ENCODE peak calls at places on chromosomes 4 and X, in eight cellular contexts. C, R, Q, Z, Y, U, P and L are unnamed samples.

GRCh38 chr4:164509951-164510350 is 244.0 kb upstream of the SMIM31 start:
- DNase-seq in C (no peak), R (peak), Q (no peak), Z (no peak), Y (no peak), U (peak), P (no peak), L (no peak)

GRCh38 chr4:169135776-169136175 is 125.7 kb upstream of the CBR4 start:
- DNase-seq in C (no peak), R (no peak), Q (no peak), Z (no peak), Y (no peak), U (no peak), P (no peak), L (no peak)

GRCh38 chrX:129139837-129140679 is 383.2 kb downstream of the SMARCA1 start:
- DNase-seq in C (no peak), R (no peak), Q (no peak), Z (no peak), Y (no peak), U (no peak), P (no peak), L (no peak)

GRCh38 chr4:7753931-7754465 is 185.7 kb downstream of the AFAP1 start:
- DNase-seq in C (no peak), R (no peak), Q (no peak), Z (no peak), Y (no peak), U (no peak), P (no peak), L (no peak)

GRCh38 chr4:4225915-4226605 is 669 bp downstream of the OTOP1 start:
- DNase-seq in C (no peak), R (no peak), Q (peak), Z (peak), Y (no peak), U (no peak), P (no peak), L (no peak)

GRCh38 chr4:56995525-56995924 is 16.8 kb downstream of the POLR2B start:
- DNase-seq in C (no peak), R (no peak), Q (peak), Z (no peak), Y (peak), U (peak), P (no peak), L (no peak)

GRCh38 chr4:122826596-122827257 is at the start of gene FGF2:
- DNase-seq in C (no peak), R (no peak), Q (peak), Z (peak), Y (peak), U (peak), P (peak), L (no peak)

GRCh38 chr4:164136181-164136616 is 617.7 kb upstream of the SMIM31 start:
- DNase-seq in C (no peak), R (no peak), Q (no peak), Z (peak), Y (no peak), U (no peak), P (no peak), L (no peak)

GRCh38 chrX:20530319-20530979 is 263.7 kb upstream of the RPS6KA3 start:
- DNase-seq in C (peak), R (peak), Q (peak), Z (peak), Y (no peak), U (peak), P (peak), L (peak)

GRCh38 chr4:76758290-76758882 is 139.6 kb downstream of the SOWAHB start:
- DNase-seq in C (no peak), R (peak), Q (peak), Z (peak), Y (no peak), U (peak), P (no peak), L (no peak)

GRCh38 chr4:88674565-88674964 is 23.1 kb downstream of the NAP1L5 start:
- DNase-seq in C (no peak), R (peak), Q (no peak), Z (no peak), Y (no peak), U (peak), P (no peak), L (no peak)

GRCh38 chr4:99087887-99088484 is 602 bp downstream of the ADH5 start:
- DNase-seq in C (no peak), R (peak), Q (peak), Z (peak), Y (peak), U (peak), P (peak), L (peak)

GRCh38 chr4:55124337-55125076 is 888 bp downstream of the KDR start:
- DNase-seq in C (no peak), R (no peak), Q (peak), Z (peak), Y (peak), U (no peak), P (no peak), L (no peak)

GRCh38 chr4:157075811-157076577 is at the start of gene GLRB:
- DNase-seq in C (no peak), R (no peak), Q (peak), Z (peak), Y (peak), U (peak), P (peak), L (no peak)

GRCh38 chr4:7291372-7292135 is 99.2 kb downstream of the SORCS2 start:
- DNase-seq in C (no peak), R (no peak), Q (peak), Z (no peak), Y (no peak), U (no peak), P (no peak), L (no peak)

GRCh38 chr4:5069916-5070315 is 18.6 kb downstream of the STK32B start:
- DNase-seq in C (no peak), R (no peak), Q (no peak), Z (no peak), Y (no peak), U (no peak), P (no peak), L (no peak)

GRCh38 chrX:103710609-103711008 is at the start of gene TMEM31:
- DNase-seq in C (no peak), R (no peak), Q (no peak), Z (no peak), Y (no peak), U (no peak), P (no peak), L (no peak)

GRCh38 chr4:78532046-78532445 is 19.5 kb upstream of the ANXA3 start:
- DNase-seq in C (no peak), R (peak), Q (no peak), Z (no peak), Y (no peak), U (peak), P (no peak), L (no peak)

GRCh38 chrX:41558531-41558930 is 111.4 kb downstream of the NYX start:
- DNase-seq in C (no peak), R (no peak), Q (peak), Z (peak), Y (no peak), U (peak), P (no peak), L (peak)

GRCh38 chrX:118802857-118803256 is 20.8 kb upstream of the ZCCHC12 start:
- DNase-seq in C (no peak), R (peak), Q (peak), Z (no peak), Y (no peak), U (no peak), P (no peak), L (no peak)

GRCh38 chr4:82745173-82745842 is 53.3 kb downstream of the SCD5 start:
- DNase-seq in C (no peak), R (peak), Q (no peak), Z (peak), Y (no peak), U (peak), P (no peak), L (no peak)

GRCh38 chrX:121581885-121582284 is 534.5 kb downstream of the GLUD2 start:
- DNase-seq in C (no peak), R (peak), Q (no peak), Z (peak), Y (no peak), U (peak), P (no peak), L (no peak)

GRCh38 chrX:47815901-47816845 is 20.5 kb upstream of the ZNF81 start:
- DNase-seq in C (no peak), R (peak), Q (peak), Z (no peak), Y (no peak), U (peak), P (no peak), L (no peak)

GRCh38 chr4:101649790-101650450 is 140.6 kb upstream of the BANK1 start:
- DNase-seq in C (no peak), R (peak), Q (peak), Z (no peak), Y (no peak), U (peak), P (no peak), L (no peak)

GRCh38 chrX:16870861-16871584 is 861 bp upstream of the RBBP7 start:
- DNase-seq in C (peak), R (no peak), Q (no peak), Z (peak), Y (peak), U (no peak), P (peak), L (no peak)

GRCh38 chr4:180058731-180059215 is 2184.4 kb upstream of the TENM3 start:
- DNase-seq in C (no peak), R (no peak), Q (peak), Z (peak), Y (peak), U (peak), P (no peak), L (no peak)

GRCh38 chr4:158649111-158649680 is 22.5 kb downstream of the C4orf46 start:
- DNase-seq in C (no peak), R (peak), Q (peak), Z (no peak), Y (no peak), U (peak), P (no peak), L (no peak)

GRCh38 chrX:10744011-10744410 is 123.6 kb upstream of the MID1 start:
- DNase-seq in C (no peak), R (peak), Q (no peak), Z (peak), Y (no peak), U (peak), P (no peak), L (no peak)

DNA sequence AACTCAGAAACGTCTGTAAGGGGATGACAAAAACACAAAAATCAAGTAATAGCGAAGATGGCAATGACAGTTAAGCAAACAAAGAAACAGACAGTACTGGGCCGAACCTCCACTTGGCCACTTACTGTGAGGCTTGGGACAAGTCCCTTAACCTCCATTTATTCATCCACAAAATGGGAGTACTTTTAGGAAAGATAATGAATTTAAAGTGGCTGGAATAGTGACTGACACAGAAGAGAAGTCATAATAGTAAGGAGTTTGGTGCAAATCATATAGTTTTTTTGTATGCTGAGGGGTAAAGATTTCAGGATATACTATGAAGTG is 1.4 kb upstream of the TLR6 start:
- DNase-seq in C (no peak), R (no peak), Q (no peak), Z (no peak), Y (no peak), U (no peak), P (no peak), L (no peak)
- H3K4me3 ChIP-seq in C (no peak), R (no peak), Q (no peak), Z (no peak), Y (no peak), U (no peak), P (no peak), L (no peak)

GRCh38 chrX:32392655-32393054 is 818.7 kb downstream of the DMD start:
- DNase-seq in C (no peak), R (no peak), Q (no peak), Z (no peak), Y (no peak), U (no peak), P (no peak), L (no peak)

GRCh38 chrX:32397562-32398216 is 813.7 kb downstream of the DMD start:
- DNase-seq in C (no peak), R (no peak), Q (no peak), Z (no peak), Y (no peak), U (no peak), P (no peak), L (no peak)

DNA sequence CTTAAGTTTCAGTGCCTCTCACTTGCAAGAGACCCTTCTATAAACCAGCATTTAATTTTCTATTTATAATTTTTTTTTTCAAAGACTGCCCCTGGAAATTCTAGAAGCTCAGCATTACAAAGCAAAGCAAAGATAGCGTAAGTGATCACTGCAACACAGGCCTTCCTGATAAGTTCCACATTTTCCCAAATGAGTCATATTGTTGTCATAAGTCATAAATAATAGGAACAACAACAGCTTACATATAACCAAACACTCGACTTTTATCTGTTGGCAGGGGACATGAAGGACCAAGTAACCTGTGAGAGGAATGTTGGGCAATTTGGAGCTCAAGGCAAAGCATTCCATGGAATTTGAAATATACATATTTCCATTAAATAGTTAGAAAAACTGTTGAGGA is 815.5 kb downstream of the DMD start:
- DNase-seq in C (no peak), R (no peak), Q (no peak), Z (no peak), Y (no peak), U (no peak), P (no peak), L (no peak)
- H3K4me3 ChIP-seq in C (no peak), R (no peak), Q (no peak), Z (no peak), Y (no peak), U (no peak), P (no peak), L (no peak)

DNA sequence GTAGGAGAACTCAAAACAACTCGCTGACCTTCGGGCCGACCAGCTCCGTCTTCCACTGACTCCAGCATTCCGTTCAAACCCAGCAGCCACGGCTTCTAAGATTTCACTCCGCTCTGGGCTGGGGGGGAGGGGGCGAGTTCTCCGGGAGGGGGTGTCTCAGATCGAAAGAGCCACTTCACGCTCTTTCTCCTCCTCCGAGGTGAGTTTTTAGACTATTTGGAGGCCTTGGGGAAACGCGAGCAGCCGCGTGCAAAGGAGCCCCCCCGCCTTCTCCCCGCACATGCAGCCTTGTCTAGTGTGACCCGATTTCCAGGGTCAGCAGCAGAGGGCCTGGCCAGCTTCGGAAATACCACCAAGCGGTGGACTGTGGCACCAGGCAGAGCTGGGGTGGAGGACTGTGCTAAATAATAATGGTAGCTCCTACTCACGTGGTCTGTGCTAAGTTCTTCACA is 79.2 kb upstream of the BCOR start:
- DNase-seq in C (no peak), R (no peak), Q (no peak), Z (peak), Y (peak), U (no peak), P (peak), L (no peak)
- H3K4me3 ChIP-seq in C (peak), R (peak), Q (peak), Z (peak), Y (peak), U (peak), P (peak), L (peak)

GRCh38 chr4:165872443-165873297 is at the start of gene TLL1:
- DNase-seq in C (no peak), R (peak), Q (peak), Z (peak), Y (no peak), U (peak), P (no peak), L (no peak)
- H3K4me3 ChIP-seq in C (no peak), R (peak), Q (peak), Z (peak), Y (peak), U (peak), P (peak), L (no peak)

GRCh38 chr4:104421576-104421975 is 73.1 kb downstream of the CXXC4 start:
- DNase-seq in C (no peak), R (no peak), Q (no peak), Z (no peak), Y (no peak), U (no peak), P (no peak), L (no peak)

GRCh38 chr4:104420766-104421165 is 73.9 kb downstream of the CXXC4 start:
- DNase-seq in C (no peak), R (no peak), Q (no peak), Z (peak), Y (no peak), U (no peak), P (no peak), L (no peak)

GRCh38 chr4:104425948-104426347 is 68.7 kb downstream of the CXXC4 start:
- DNase-seq in C (no peak), R (no peak), Q (no peak), Z (peak), Y (no peak), U (no peak), P (no peak), L (no peak)

GRCh38 chr4:104425003-104425402 is 69.7 kb downstream of the CXXC4 start:
- DNase-seq in C (no peak), R (no peak), Q (no peak), Z (no peak), Y (no peak), U (no peak), P (no peak), L (no peak)

GRCh38 chr4:104424368-104424921 is 70.2 kb downstream of the CXXC4 start:
- DNase-seq in C (no peak), R (no peak), Q (peak), Z (peak), Y (no peak), U (no peak), P (no peak), L (no peak)
- H3K4me3 ChIP-seq in C (no peak), R (no peak), Q (no peak), Z (peak), Y (peak), U (peak), P (peak), L (no peak)

GRCh38 chr4:125191252-125191651 is 123.5 kb upstream of the FAT4 start:
- DNase-seq in C (no peak), R (peak), Q (peak), Z (no peak), Y (no peak), U (peak), P (no peak), L (no peak)

GRCh38 chr4:125181804-125182203 is 133.0 kb upstream of the FAT4 start:
- DNase-seq in C (no peak), R (no peak), Q (no peak), Z (no peak), Y (no peak), U (no peak), P (no peak), L (no peak)

GRCh38 chr4:125187221-125187620 is 127.5 kb upstream of the FAT4 start:
- DNase-seq in C (no peak), R (peak), Q (peak), Z (no peak), Y (no peak), U (peak), P (no peak), L (no peak)

DNA sequence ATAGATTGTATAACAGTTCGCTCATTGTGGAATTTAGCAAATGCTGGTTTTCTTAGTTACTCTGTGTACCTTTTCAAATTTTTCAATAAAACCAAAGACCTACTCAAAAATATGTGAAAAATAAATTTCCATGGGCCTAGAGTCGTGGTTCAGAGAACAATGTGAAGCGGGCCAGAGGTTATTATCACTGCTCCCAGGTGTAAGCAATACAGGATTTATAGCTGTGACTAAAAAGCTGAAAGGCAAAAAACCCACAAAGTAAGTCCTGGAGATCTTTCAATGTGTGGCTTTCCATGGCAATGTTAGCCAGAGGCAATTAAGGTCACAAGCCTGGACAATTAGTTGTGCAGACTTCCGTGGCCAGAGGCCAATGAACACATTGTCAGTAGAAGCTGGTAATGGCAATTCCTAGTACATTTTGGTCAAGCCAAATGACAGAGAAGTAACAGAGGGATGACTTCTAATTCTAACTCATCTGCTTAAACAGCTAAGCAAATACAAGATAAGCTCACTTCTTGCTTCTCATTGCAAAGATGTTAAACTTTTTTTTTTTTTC is 127.1 kb upstream of the FAT4 start:
- DNase-seq in C (no peak), R (peak), Q (peak), Z (no peak), Y (no peak), U (peak), P (no peak), L (no peak)
- H3K4me3 ChIP-seq in C (no peak), R (no peak), Q (no peak), Z (no peak), Y (no peak), U (no peak), P (no peak), L (no peak)

GRCh38 chr4:173332963-173333657 is 1.0 kb downstream of the HMGB2 start:
- DNase-seq in C (no peak), R (peak), Q (peak), Z (no peak), Y (no peak), U (peak), P (no peak), L (no peak)

GRCh38 chr4:173337463-173337862 is 3.3 kb upstream of the HMGB2 start:
- DNase-seq in C (no peak), R (no peak), Q (no peak), Z (no peak), Y (no peak), U (no peak), P (no peak), L (no peak)

GRCh38 chr4:173334085-173334890 is at the start of gene HMGB2:
- DNase-seq in C (peak), R (peak), Q (peak), Z (peak), Y (peak), U (peak), P (peak), L (peak)

GRCh38 chr4:173333658-173334084 is 487 bp downstream of the HMGB2 start:
- DNase-seq in C (peak), R (no peak), Q (peak), Z (peak), Y (peak), U (peak), P (peak), L (no peak)

GRCh38 chr4:173334891-173335754 is 965 bp upstream of the HMGB2 start:
- DNase-seq in C (peak), R (peak), Q (peak), Z (peak), Y (peak), U (peak), P (peak), L (peak)
- H3K4me3 ChIP-seq in C (peak), R (peak), Q (peak), Z (peak), Y (peak), U (peak), P (peak), L (peak)

DNA sequence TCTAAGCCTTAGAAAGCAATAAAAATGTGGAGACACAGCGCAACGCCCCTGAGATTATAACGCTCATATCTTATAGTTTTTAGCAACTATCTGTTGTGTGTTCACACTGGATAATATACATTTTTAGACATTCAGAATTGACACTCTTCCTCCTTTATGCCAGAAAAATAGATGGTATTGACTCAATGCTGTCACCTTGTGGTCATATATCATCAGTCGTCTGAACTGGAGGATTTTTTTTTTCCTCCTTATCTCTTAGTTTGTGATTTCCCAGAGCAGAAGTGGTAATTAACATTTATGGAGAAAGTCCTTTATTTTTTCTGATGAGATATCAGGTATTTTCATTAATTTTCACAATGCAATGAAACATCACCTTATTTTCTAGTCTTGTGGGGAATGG is 759.6 kb downstream of the RAB28 start:
- DNase-seq in C (no peak), R (peak), Q (peak), Z (peak), Y (no peak), U (peak), P (no peak), L (peak)
- H3K4me3 ChIP-seq in C (no peak), R (no peak), Q (no peak), Z (no peak), Y (no peak), U (no peak), P (no peak), L (no peak)